ENCODE peak calls at places on chromosomes 16 and 17, in six cellular contexts. O is sigmoid colon; X is hippocampal formation; C is activated CD8-positive, alpha-beta T cell treated with anti-CD3 and anti-CD28 coated beads for 36 hours; N is anterior cingulate cortex; K is stimulated activated CD4-positive, alpha-beta T cell treated with anti-CD3 and anti-CD28 coated beads, Interleukin-15, amount 100 ng/mL, for 24 hours. T is an unnamed sample.

GRCh38 chr16:12255473-12255872 is 278.9 kb downstream of the SNX29 start:
- DNase-seq in K (no peak), C (no peak), O (no peak), N (no peak), X (no peak), T (no peak)

GRCh38 chr17:55117063-55117611 is 147.6 kb upstream of the HLF start:
- DNase-seq in N (no peak), K (no peak), O (no peak), X (no peak), C (no peak), T (no peak)

GRCh38 chr17:79109584-79109983 is 35.0 kb downstream of the ENGASE start:
- DNase-seq in X (no peak), N (no peak), O (no peak), K (no peak), C (no peak), T (peak)

GRCh38 chr17:5896215-5896614 is 174.0 kb upstream of the WSCD1 start:
- DNase-seq in N (no peak), X (no peak), K (no peak), C (no peak), O (no peak), T (no peak)

GRCh38 chr17:7351665-7352558 is at the start of gene KCTD11:
- DNase-seq in N (peak), K (peak), O (peak), X (peak), C (peak), T (peak)

GRCh38 chr17:10598620-10599019 is 49.2 kb upstream of the MYH2 start:
- DNase-seq in O (no peak), N (no peak), X (no peak), K (no peak), C (no peak), T (no peak)

GRCh38 chr17:81035389-81036127 is 607 bp downstream of the BAIAP2 start:
- DNase-seq in X (no peak), K (peak), N (no peak), C (peak), O (no peak), T (no peak)

GRCh38 chr17:17179371-17179827 is 26.7 kb downstream of the PLD6 start:
- DNase-seq in N (no peak), X (no peak), O (no peak), K (no peak), C (peak), T (no peak)

GRCh38 chr16:81522141-81522701 is 77.6 kb downstream of the CMIP start:
- DNase-seq in O (no peak), X (no peak), N (peak), C (peak), K (no peak), T (no peak)

GRCh38 chr17:40556884-40557414 is 8.3 kb downstream of the CCR7 start:
- DNase-seq in C (peak), N (peak), O (no peak), X (no peak), K (no peak), T (no peak)

GRCh38 chr17:38584350-38584925 is 21.3 kb downstream of the SRCIN1 start:
- DNase-seq in N (peak), C (peak), K (peak), O (peak), X (peak), T (no peak)

GRCh38 chr17:33929181-33929724 is 325.8 kb upstream of the CCL2 start:
- DNase-seq in C (no peak), K (no peak), X (no peak), O (no peak), N (no peak), T (peak)

GRCh38 chr17:55285340-55286301 is 20.9 kb downstream of the HLF start:
- DNase-seq in C (no peak), N (peak), K (no peak), O (peak), X (peak), T (no peak)

T was measured in neuronal stem cell.